ENCODE peak calls at places on chromosomes 7 and 10, in four cellular contexts. W, A, Z and I are unnamed samples. For H3K4me1, the result is how much of the 10 kb centered on the place peaks cover.

GRCh38 chr10:100395626-100396025 is 48.6 kb downstream of the SCD start:
- DNase-seq in W (no peak), A (no peak), Z (no peak), I (no peak)

GRCh38 chr7:38844952-38845563 is 63.9 kb downstream of the VPS41 start:
- DNase-seq in W (no peak), A (no peak), Z (no peak), I (no peak)

GRCh38 chr7:130939285-130940095 is 205.5 kb upstream of the KLF14 start:
- DNase-seq in W (no peak), A (no peak), Z (no peak), I (no peak)

GRCh38 chr10:37489658-37490003 is 364.2 kb downstream of the ANKRD30A start:
- DNase-seq in W (no peak), A (no peak), Z (no peak), I (no peak)

GRCh38 chr10:124197301-124198148 is 104.1 kb upstream of the CHST15 start:
- DNase-seq in W (no peak), A (no peak), Z (no peak), I (no peak)

GRCh38 chr10:92493362-92493761 is 80.5 kb downstream of the IDE start:
- DNase-seq in W (no peak), A (no peak), Z (no peak), I (no peak)

GRCh38 chr7:70092314-70093303 is 494.3 kb downstream of the AUTS2 start:
- DNase-seq in W (no peak), A (no peak), Z (peak), I (no peak)

GRCh38 chr7:74057216-74057925 is 26.2 kb upstream of the LIMK1 start:
- DNase-seq in W (no peak), A (no peak), Z (no peak), I (no peak)

GRCh38 chr7:32905175-32905662 is 13.7 kb upstream of the KBTBD2 start:
- DNase-seq in W (peak), A (peak), Z (peak), I (no peak)

GRCh38 chr7:116258734-116259133 is 48.4 kb downstream of the TES start:
- DNase-seq in W (peak), A (peak), Z (peak), I (no peak)

GRCh38 chr10:4260483-4260882 is 475.5 kb upstream of the KLF6 start:
- DNase-seq in W (peak), A (no peak), Z (peak), I (no peak)

GRCh38 chr10:111037868-111038267 is 39.0 kb upstream of the ADRA2A start:
- DNase-seq in W (no peak), A (no peak), Z (no peak), I (no peak)

GRCh38 chr7:42869131-42870020 is 42.5 kb downstream of the C7orf25 start:
- DNase-seq in W (no peak), A (no peak), Z (peak), I (no peak)

GRCh38 chr10:129764901-129765663 is 199.0 kb downstream of the EBF3 start:
- DNase-seq in W (no peak), A (no peak), Z (no peak), I (no peak)

GRCh38 chr7:149310113-149310836 is 48.3 kb downstream of the ZNF783 start:
- DNase-seq in W (peak), A (no peak), Z (peak), I (peak)

GRCh38 chr10:78178397-78178796 is 144.7 kb downstream of the RPS24 start:
- DNase-seq in W (no peak), A (no peak), Z (no peak), I (no peak)

GRCh38 chr7:36057375-36057774 is 95.7 kb upstream of the EEPD1 start:
- DNase-seq in W (no peak), A (no peak), Z (no peak), I (no peak)

GRCh38 chr7:29607259-29607658 is 43.6 kb downstream of the PRR15 start:
- DNase-seq in W (no peak), A (no peak), Z (no peak), I (no peak)

GRCh38 chr7:120857558-120858298 is at the start of gene TSPAN12:
- DNase-seq in W (peak), A (peak), Z (peak), I (no peak)

GRCh38 chr7:155913719-155914118 is 101.5 kb upstream of the SHH start:
- DNase-seq in W (no peak), A (no peak), Z (no peak), I (no peak)

GRCh38 chr7:97307521-97308108 is 190.1 kb downstream of the SDHAF3 start:
- DNase-seq in W (no peak), A (no peak), Z (no peak), I (no peak)

GRCh38 chr7:87148332-87148955 is 3.8 kb upstream of the DMTF1 start:
- DNase-seq in W (peak), A (no peak), Z (peak), I (no peak)

GRCh38 chr7:105975770-105976428 is 12.8 kb downstream of the CDHR3 start:
- DNase-seq in W (no peak), A (no peak), Z (no peak), I (no peak)

GRCh38 chr7:5296015-5296621 is 13.4 kb downstream of the SLC29A4 start:
- DNase-seq in W (no peak), A (no peak), Z (no peak), I (no peak)

GRCh38 chr7:84073476-84073875 is 121.1 kb downstream of the SEMA3A start:
- DNase-seq in W (peak), A (no peak), Z (no peak), I (no peak)

GRCh38 chr7:126657599-126658358 is 595.0 kb downstream of the GRM8 start:
- DNase-seq in W (no peak), A (no peak), Z (peak), I (no peak)

GRCh38 chr10:71755179-71755879 is 18.0 kb downstream of the VSIR start:
- DNase-seq in W (no peak), A (no peak), Z (no peak), I (no peak)

GRCh38 chr10:124236818-124237217 is 143.4 kb upstream of the CHST15 start:
- DNase-seq in W (no peak), A (no peak), Z (no peak), I (no peak)

GRCh38 chr7:27032843-27033242 is 63.0 kb downstream of the HOXA1 start:
- DNase-seq in W (no peak), A (no peak), Z (no peak), I (no peak)

GRCh38 chr7:155593455-155594162 is 47.2 kb upstream of the CNPY1 start:
- DNase-seq in W (no peak), A (no peak), Z (no peak), I (no peak)

GRCh38 chr7:75039709-75040108 is 33.9 kb downstream of the RCC1L start:
- DNase-seq in W (no peak), A (no peak), Z (no peak), I (no peak)

GRCh38 chr10:92690211-92691041 is 671 bp downstream of the HHEX start:
- DNase-seq in W (peak), A (peak), Z (peak), I (no peak)

GRCh38 chr7:74157605-74158004 is 16.6 kb upstream of the EIF4H start:
- DNase-seq in W (no peak), A (no peak), Z (no peak), I (no peak)

GRCh38 chr7:101162551-101163280 is 2.7 kb downstream of the VGF start:
- DNase-seq in W (no peak), A (no peak), Z (peak), I (no peak)

GRCh38 chr10:78865931-78866717 is 202.6 kb upstream of the ZMIZ1 start:
- DNase-seq in W (no peak), A (no peak), Z (peak), I (no peak)

GRCh38 chr7:66187894-66188293 is 17.2 kb upstream of the TPST1 start:
- DNase-seq in W (no peak), A (no peak), Z (peak), I (no peak)

GRCh38 chr7:129989466-129989865 is 36.7 kb upstream of the UBE2H start:
- DNase-seq in W (no peak), A (no peak), Z (no peak), I (no peak)

GRCh38 chr10:11529276-11529675 is 82.2 kb downstream of the USP6NL start:
- DNase-seq in W (no peak), A (no peak), Z (no peak), I (no peak)
- H3K4me2 ChIP-seq in W (no peak), A (no peak), Z (no peak), I (no peak)

GRCh38 chr7:142806957-142807356 is 36.2 kb downstream of the PRSS2 start:
- DNase-seq in W (no peak), A (no peak), Z (no peak), I (no peak)

GRCh38 chr7:142804715-142805114 is 33.9 kb downstream of the PRSS2 start:
- DNase-seq in W (no peak), A (no peak), Z (no peak), I (no peak)

GRCh38 chr7:142805350-142806020 is 34.7 kb downstream of the PRSS2 start:
- DNase-seq in W (no peak), A (no peak), Z (no peak), I (no peak)

GRCh38 chr7:142807855-142808460 is 37.2 kb downstream of the PRSS2 start:
- DNase-seq in W (peak), A (no peak), Z (no peak), I (no peak)

GRCh38 chr7:142806021-142806353 is 35.2 kb downstream of the PRSS2 start:
- DNase-seq in W (no peak), A (no peak), Z (no peak), I (no peak)
- H3K4me1 ChIP-seq in W (half or more), A (under half), Z (under half), I (under half)

GRCh38 chr7:44074349-44074695 is 8.0 kb downstream of the POLM start:
- DNase-seq in W (no peak), A (no peak), Z (no peak), I (no peak)
- H3K27ac ChIP-seq in W (peak), A (no peak), Z (no peak), I (no peak)

DNA sequence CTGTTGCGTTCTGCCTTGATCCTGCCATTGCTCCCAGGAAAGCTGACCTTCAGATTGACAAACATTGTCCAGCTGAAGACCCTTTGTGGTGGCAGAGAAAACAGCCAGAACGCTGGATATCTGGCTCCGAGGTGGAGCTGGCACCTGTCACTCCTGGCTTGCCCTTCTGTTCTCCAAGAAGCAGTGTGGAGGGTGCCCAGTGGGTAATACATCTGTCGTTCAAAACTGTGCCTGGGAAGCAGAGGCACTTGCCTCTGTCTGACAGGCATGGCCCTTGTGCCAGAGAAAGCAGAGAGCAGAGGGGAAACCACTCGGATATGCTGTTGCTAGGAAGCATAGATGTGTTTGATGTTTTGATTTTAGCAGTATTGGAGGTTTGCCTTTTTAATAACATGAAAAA is 231.4 kb downstream of the BMPER start:
- DNase-seq in W (no peak), A (no peak), Z (no peak), I (no peak)
- H3K4me2 ChIP-seq in W (no peak), A (no peak), Z (no peak), I (no peak)

DNA sequence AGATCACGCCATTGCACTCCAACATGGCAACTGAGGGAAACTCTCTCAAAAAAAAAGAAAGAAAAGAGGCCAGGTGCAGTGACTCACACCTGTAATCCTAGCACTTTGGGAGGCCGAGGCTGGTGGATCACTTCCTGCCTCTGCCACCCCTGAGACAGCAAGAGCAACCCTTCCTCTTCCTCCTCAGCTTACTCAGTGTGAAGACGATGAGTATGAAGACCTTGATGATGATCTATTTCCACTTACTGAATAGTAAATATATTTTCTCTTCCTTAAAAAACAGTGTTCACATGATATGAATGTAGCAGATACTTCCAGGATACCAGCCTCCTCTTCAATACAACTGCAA is 2.1 kb upstream of the ZKSCAN1 start:
- DNase-seq in W (no peak), A (no peak), Z (no peak), I (no peak)
- H3K4me1 ChIP-seq in W (under half), A (under half), Z (under half), I (under half)